ENCODE peak calls at places on chromosome X, in nine cellular contexts. L, I, V, N, U, A, S, W and X are unnamed samples.

GRCh38 chrX:119686087-119686639 is 6.8 kb downstream of the SEPTIN6 start:
- DNase-seq in L (no peak), I (no peak), V (peak; percentile 54), N (no peak), U (no peak), A (peak; percentile 44), S (no peak), W (no peak), X (no peak)

GRCh38 chrX:69113723-69114122 is 51.5 kb downstream of the PJA1 start:
- DNase-seq in L (no peak), I (no peak), V (no peak), N (no peak), U (no peak), A (no peak), S (no peak), W (no peak), X (no peak)

GRCh38 chrX:94178145-94178790 is 504.3 kb downstream of the FAM133A start:
- DNase-seq in L (peak; percentile 24), I (no peak), V (no peak), N (no peak), U (no peak), A (peak; percentile 0), S (no peak), W (no peak), X (no peak)

GRCh38 chrX:20461576-20461975 is 194.9 kb upstream of the RPS6KA3 start:
- DNase-seq in L (peak; percentile 47), I (no peak), V (no peak), N (no peak), U (peak; percentile 48), A (peak; percentile 19), S (no peak), W (no peak), X (no peak)

GRCh38 chrX:8037593-8038348 is 110.6 kb upstream of the PNPLA4 start:
- DNase-seq in L (no peak), I (no peak), V (peak; percentile 15), N (no peak), U (no peak), A (no peak), S (no peak), W (peak; percentile 0), X (no peak)

GRCh38 chrX:129705988-129706387 is 32.8 kb upstream of the XPNPEP2 start:
- DNase-seq in L (no peak), I (no peak), V (no peak), N (no peak), U (no peak), A (no peak), S (no peak), W (no peak), X (no peak)

GRCh38 chrX:57607295-57608187 is 15.7 kb downstream of the ZXDB start:
- DNase-seq in L (no peak), I (no peak), V (no peak), N (no peak), U (no peak), A (no peak), S (no peak), W (no peak), X (no peak)

GRCh38 chrX:2576793-2577192 is 76.0 kb upstream of the DHRSX start:
- DNase-seq in L (no peak), I (no peak), V (no peak), N (no peak), U (no peak), A (peak; percentile 63), S (no peak), W (no peak), X (no peak)

GRCh38 chrX:123184199-123184857 is at the start of gene GRIA3:
- DNase-seq in L (peak; percentile 36), I (no peak), V (no peak), N (no peak), U (no peak), A (peak; percentile 70), S (no peak), W (no peak), X (no peak)

GRCh38 chrX:51641421-51642021 is 22.8 kb upstream of the CENPVL3 start:
- DNase-seq in L (peak; percentile 47), I (no peak), V (peak; percentile 71), N (peak; percentile 30), U (peak; percentile 26), A (peak; percentile 56), S (no peak), W (no peak), X (no peak)

GRCh38 chrX:68146054-68146453 is 287.2 kb downstream of the OPHN1 start:
- DNase-seq in L (peak; percentile 57), I (no peak), V (peak; percentile 66), N (peak; percentile 20), U (peak; percentile 41), A (peak; percentile 60), S (peak; percentile 3), W (no peak), X (no peak)

GRCh38 chrX:102042706-102043325 is 82.7 kb upstream of the TCEAL2 start:
- DNase-seq in L (no peak), I (no peak), V (no peak), N (no peak), U (no peak), A (peak; percentile 82), S (no peak), W (no peak), X (no peak)

GRCh38 chrX:22486326-22486725 is 213.6 kb downstream of the CBLL2 start:
- DNase-seq in L (no peak), I (no peak), V (peak; percentile 1), N (no peak), U (no peak), A (no peak), S (no peak), W (no peak), X (no peak)

GRCh38 chrX:23422912-23423311 is 88.3 kb downstream of the PTCHD1 start:
- DNase-seq in L (no peak), I (no peak), V (no peak), N (no peak), U (no peak), A (no peak), S (no peak), W (no peak), X (no peak)

GRCh38 chrX:135384161-135384836 is 37.4 kb upstream of the SMIM10L2A start:
- DNase-seq in L (no peak), I (no peak), V (no peak), N (no peak), U (no peak), A (no peak), S (no peak), W (no peak), X (no peak)

GRCh38 chrX:125203379-125203736 is 116.3 kb upstream of the TEX13C start:
- DNase-seq in L (no peak), I (peak; percentile 21), V (no peak), N (no peak), U (no peak), A (no peak), S (no peak), W (no peak), X (no peak)

GRCh38 chrX:24167719-24168472 is 18.4 kb downstream of the ZFX start:
- DNase-seq in L (peak; percentile 24), I (no peak), V (no peak), N (no peak), U (no peak), A (peak; percentile 51), S (no peak), W (no peak), X (no peak)

GRCh38 chrX:149365061-149365460 is 140.0 kb downstream of the IDS start:
- DNase-seq in L (peak; percentile 73), I (no peak), V (no peak), N (no peak), U (no peak), A (peak; percentile 56), S (no peak), W (no peak), X (no peak)

GRCh38 chrX:53186363-53186762 is 38.6 kb downstream of the KDM5C start:
- DNase-seq in L (no peak), I (no peak), V (no peak), N (no peak), U (no peak), A (peak; percentile 35), S (no peak), W (no peak), X (no peak)

GRCh38 chrX:71911731-71912050 is 1.0 kb downstream of the NHSL2 start:
- DNase-seq in L (no peak), I (peak; percentile 33), V (no peak), N (no peak), U (no peak), A (no peak), S (no peak), W (no peak), X (no peak)

GRCh38 chrX:3653111-3653510 is 60.3 kb downstream of the PRKX start:
- DNase-seq in L (no peak), I (no peak), V (no peak), N (no peak), U (no peak), A (no peak), S (no peak), W (no peak), X (no peak)

GRCh38 chrX:19636989-19637388 is 121.7 kb upstream of the MAP3K15 start:
- DNase-seq in L (no peak), I (no peak), V (no peak), N (no peak), U (no peak), A (no peak), S (no peak), W (no peak), X (no peak)

GRCh38 chrX:152993933-152994332 is at the start of gene PNMA5:
- DNase-seq in L (no peak), I (no peak), V (no peak), N (no peak), U (no peak), A (no peak), S (no peak), W (no peak), X (no peak)

GRCh38 chrX:48498374-48498809 is 10.4 kb upstream of the PORCN start:
- DNase-seq in L (peak; percentile 68), I (no peak), V (peak; percentile 64), N (no peak), U (peak; percentile 44), A (peak; percentile 82), S (peak; percentile 8), W (no peak), X (no peak)

GRCh38 chrX:43349363-43349762 is 306.7 kb upstream of the MAOA start:
- DNase-seq in L (peak; percentile 5), I (no peak), V (peak; percentile 41), N (peak; percentile 1), U (peak; percentile 30), A (peak; percentile 24), S (no peak), W (peak; percentile 2), X (peak; percentile 56)

GRCh38 chrX:146090732-146091131 is 273.1 kb downstream of the SLITRK2 start:
- DNase-seq in L (no peak), I (no peak), V (no peak), N (no peak), U (no peak), A (no peak), S (no peak), W (no peak), X (no peak)

GRCh38 chrX:25012793-25013592 is 2.8 kb downstream of the ARX start:
- DNase-seq in L (no peak), I (no peak), V (no peak), N (peak; percentile 21), U (no peak), A (no peak), S (no peak), W (no peak), X (no peak)

GRCh38 chrX:112868586-112868985 is 28.0 kb upstream of the AMOT start:
- DNase-seq in L (no peak), I (no peak), V (no peak), N (peak; percentile 44), U (no peak), A (no peak), S (no peak), W (no peak), X (no peak)

GRCh38 chrX:155435744-155436112 is 22.7 kb downstream of the F8A3 start:
- DNase-seq in L (no peak), I (no peak), V (no peak), N (no peak), U (no peak), A (no peak), S (no peak), W (no peak), X (no peak)

GRCh38 chrX:139967300-139967699 is 2.0 kb upstream of the CXorf66 start:
- DNase-seq in L (no peak), I (no peak), V (peak; percentile 10), N (no peak), U (no peak), A (peak; percentile 15), S (no peak), W (peak; percentile 0), X (peak; percentile 22)

GRCh38 chrX:113828470-113828869 is 755.4 kb upstream of the HTR2C start:
- DNase-seq in L (no peak), I (no peak), V (no peak), N (no peak), U (no peak), A (no peak), S (no peak), W (no peak), X (no peak)